ENCODE peak calls at places on chromosomes 16 and 17, in six cellular contexts. Q is stimulated activated CD4-positive, alpha-beta T cell treated with anti-CD3 and anti-CD28 coated beads, Interleukin-1b, Interleukin-23, amount 100 ng/mL, for 24 hours; G is LoVo; B is T follicular helper cell; Z is amniotic stem cell; X is germinal center. H is an unnamed sample.

GRCh38 chr16:81130126-81130525 is 33.9 kb upstream of the GCSH start:
- DNase-seq in G (no peak), B (no peak), Q (no peak), Z (no peak), X (no peak), H (no peak)

GRCh38 chr16:66287916-66288315 is 78.6 kb upstream of the CDH5 start:
- DNase-seq in B (no peak), X (no peak), Q (no peak), Z (no peak), G (no peak), H (no peak)

GRCh38 chr17:46795379-46795952 is 23.0 kb downstream of the WNT3 start:
- DNase-seq in Q (no peak), B (no peak), G (peak), Z (no peak), X (no peak), H (peak)

GRCh38 chr16:35691057-35691456 is 2231.6 kb downstream of the TP53TG3F start:
- DNase-seq in Q (no peak), X (no peak), G (no peak), B (no peak), Z (no peak), H (peak)

GRCh38 chr16:4415538-4416199 is 727 bp downstream of the CORO7 start:
- DNase-seq in Z (no peak), X (peak), G (peak), B (no peak), Q (peak), H (peak)

GRCh38 chr17:39963826-39964225 is 1.0 kb downstream of the GSDMA start:
- DNase-seq in X (no peak), Q (no peak), G (no peak), B (peak), Z (no peak), H (peak)

GRCh38 chr17:2928294-2928890 is 132.2 kb downstream of the RAP1GAP2 start:
- DNase-seq in B (no peak), X (no peak), Z (no peak), G (no peak), Q (no peak), H (no peak)

GRCh38 chr16:19645557-19645981 is 72.5 kb downstream of the KNOP1 start:
- DNase-seq in B (no peak), Z (no peak), G (no peak), X (no peak), Q (no peak), H (peak)

GRCh38 chr16:22007159-22007508 is 777 bp upstream of the MOSMO start:
- DNase-seq in B (no peak), Q (no peak), G (no peak), X (no peak), Z (no peak), H (no peak)

GRCh38 chr16:85248269-85248668 is 136.0 kb upstream of the CIBAR2 start:
- DNase-seq in Q (no peak), Z (no peak), X (no peak), G (no peak), B (no peak), H (no peak)

GRCh38 chr16:3587547-3588110 is 10.4 kb upstream of the NLRC3 start:
- DNase-seq in Z (no peak), B (no peak), Q (no peak), X (peak), G (no peak), H (no peak)

GRCh38 chr17:80539022-80539421 is 5.6 kb upstream of the RPTOR start:
- DNase-seq in G (no peak), B (no peak), Q (no peak), X (no peak), Z (no peak), H (no peak)

GRCh38 chr17:62052765-62053338 is 12.2 kb downstream of the MED13 start:
- DNase-seq in B (no peak), Q (no peak), X (no peak), G (no peak), Z (no peak), H (no peak)

GRCh38 chr17:48637323-48638260 is 11.4 kb upstream of the HOXB9 start:
- DNase-seq in Z (no peak), B (no peak), Q (no peak), G (no peak), X (no peak), H (no peak)

GRCh38 chr16:80718480-80719220 is 85.7 kb downstream of the CDYL2 start:
- DNase-seq in B (no peak), Q (no peak), G (peak), Z (no peak), X (no peak), H (peak)

H was measured in PC-9.